ENCODE peak calls at places on chromosomes 3 and 15, in four cellular contexts. M, N, R and F are unnamed samples.

GRCh38 chr3:18586076-18586475 is 160.9 kb upstream of the SATB1 start:
- DNase-seq in N (no peak), R (no peak), M (no peak), F (no peak)

GRCh38 chr3:1147326-1147725 is 54.5 kb downstream of the CNTN6 start:
- DNase-seq in N (no peak), R (no peak), M (no peak), F (no peak)

GRCh38 chr15:25783607-25784131 is 79.5 kb downstream of the ATP10A start:
- DNase-seq in M (no peak), R (no peak), N (peak; percentile 38), F (peak; percentile 49)

GRCh38 chr3:52286777-52287110 is 884 bp upstream of the GLYCTK start:
- DNase-seq in M (no peak), R (no peak), N (no peak), F (no peak)

GRCh38 chr3:10308678-10309077 is 12.2 kb downstream of the SEC13 start:
- DNase-seq in R (no peak), M (no peak), N (no peak), F (no peak)

GRCh38 chr3:142652826-142653292 is 56.7 kb downstream of the PLS1 start:
- DNase-seq in N (no peak), R (no peak), M (no peak), F (peak; percentile 36)

GRCh38 chr3:160544837-160545236 is 20.5 kb downstream of the KPNA4 start:
- DNase-seq in N (no peak), M (no peak), R (no peak), F (no peak)

GRCh38 chr15:64857421-64857820 is 15.7 kb downstream of the PLEKHO2 start:
- DNase-seq in R (no peak), M (no peak), N (peak; percentile 77), F (no peak)

GRCh38 chr3:64593350-64593749 is 94.5 kb downstream of the ADAMTS9 start:
- DNase-seq in R (no peak), N (no peak), M (no peak), F (no peak)

GRCh38 chr15:49151831-49152230 is 3.6 kb downstream of the COPS2 start:
- DNase-seq in N (no peak), R (no peak), M (no peak), F (no peak)

GRCh38 chr15:78140296-78140695 is 8.9 kb upstream of the IDH3A start:
- DNase-seq in M (no peak), R (no peak), N (no peak), F (no peak)

GRCh38 chr15:95327661-95328060 is 1002.8 kb upstream of the NR2F2 start:
- DNase-seq in N (no peak), R (peak; percentile 81), M (no peak), F (no peak)

GRCh38 chr3:134087046-134087974 is 57.6 kb upstream of the SLCO2A1 start:
- DNase-seq in M (no peak), N (peak; percentile 55), R (no peak), F (no peak)

GRCh38 chr3:61381745-61382392 is 130.6 kb upstream of the FHIT start:
- DNase-seq in M (no peak), R (peak; percentile 33), N (peak; percentile 7), F (peak; percentile 17)

GRCh38 chr3:65593780-65594752 is 444.7 kb downstream of the MAGI1 start:
- DNase-seq in M (no peak), N (no peak), R (no peak), F (peak; percentile 20)

GRCh38 chr3:179842061-179842460 is 189.2 kb downstream of the USP13 start:
- DNase-seq in R (no peak), M (no peak), N (peak; percentile 10), F (no peak)

GRCh38 chr3:179837374-179837773 is 184.5 kb downstream of the USP13 start:
- DNase-seq in N (peak; percentile 24), M (no peak), R (peak; percentile 8), F (no peak)

GRCh38 chr3:179840985-179841384 is 188.1 kb downstream of the USP13 start:
- DNase-seq in M (no peak), R (no peak), N (peak; percentile 67), F (no peak)
- TF ChIP-seq FOS in M (no peak), R (no peak), N (no peak), F (no peak)

DNA sequence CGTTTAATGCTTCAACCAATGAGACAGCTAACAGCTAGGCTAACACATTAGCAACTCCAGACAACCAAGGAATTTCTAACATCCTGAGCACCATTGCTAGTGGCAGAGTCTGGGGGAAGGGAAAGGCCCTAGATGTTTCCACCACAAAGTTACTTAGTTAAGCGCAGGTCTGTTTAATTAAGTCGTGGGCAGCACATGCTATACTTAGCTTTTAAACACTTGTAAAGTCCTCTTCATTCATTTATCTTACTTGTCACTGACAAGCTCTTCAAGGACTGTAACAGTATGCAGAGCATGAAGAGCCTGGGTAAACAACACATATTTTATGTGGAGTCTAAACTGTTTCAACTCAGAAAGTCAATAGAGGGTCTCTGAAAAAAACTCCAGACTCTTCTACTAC is 221.1 kb upstream of the WNT5A start:
- DNase-seq in N (no peak), M (no peak), R (no peak), F (no peak)
- TF ChIP-seq FOS in N (no peak), M (no peak), R (no peak), F (no peak)

GRCh38 chr3:108767258-108767657 is 10.0 kb upstream of the RETNLB start:
- DNase-seq in R (no peak), M (no peak), N (no peak), F (no peak)
- TF ChIP-seq FOS in R (no peak), M (no peak), N (no peak), F (no peak)

GRCh38 chr15:39746176-39746575 is 36.5 kb downstream of the FSIP1 start:
- DNase-seq in N (peak; percentile 23), M (no peak), R (no peak), F (no peak)

GRCh38 chr15:39746714-39747276 is 35.8 kb downstream of the FSIP1 start:
- DNase-seq in M (no peak), R (no peak), N (no peak), F (no peak)

GRCh38 chr15:39745415-39745814 is 37.2 kb downstream of the FSIP1 start:
- DNase-seq in N (no peak), R (no peak), M (no peak), F (no peak)

GRCh38 chr15:39747326-39747725 is 35.3 kb downstream of the FSIP1 start:
- DNase-seq in M (no peak), R (peak; percentile 71), N (peak; percentile 84), F (no peak)

DNA sequence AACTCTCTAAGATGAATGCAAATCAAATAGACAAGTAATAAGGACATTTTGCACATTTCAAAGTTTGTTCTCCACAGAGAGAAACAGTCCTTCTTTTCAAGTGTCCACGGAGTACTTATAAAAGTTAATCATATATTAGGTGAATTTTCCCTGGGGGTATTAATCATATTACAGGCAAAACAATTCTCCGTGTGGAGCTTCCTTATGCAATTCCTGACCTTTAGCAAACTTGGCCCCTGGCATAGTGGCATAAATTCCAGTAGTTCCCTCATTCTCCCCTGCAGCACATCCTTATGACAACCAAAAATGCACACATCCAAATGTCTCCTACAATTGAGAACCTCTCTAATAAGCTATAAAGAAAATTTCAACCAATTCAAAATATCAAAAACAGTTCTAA is 34.4 kb downstream of the FSIP1 start:
- DNase-seq in M (no peak), R (no peak), N (no peak), F (no peak)
- TF ChIP-seq FOS in M (no peak), R (no peak), N (no peak), F (no peak)

DNA sequence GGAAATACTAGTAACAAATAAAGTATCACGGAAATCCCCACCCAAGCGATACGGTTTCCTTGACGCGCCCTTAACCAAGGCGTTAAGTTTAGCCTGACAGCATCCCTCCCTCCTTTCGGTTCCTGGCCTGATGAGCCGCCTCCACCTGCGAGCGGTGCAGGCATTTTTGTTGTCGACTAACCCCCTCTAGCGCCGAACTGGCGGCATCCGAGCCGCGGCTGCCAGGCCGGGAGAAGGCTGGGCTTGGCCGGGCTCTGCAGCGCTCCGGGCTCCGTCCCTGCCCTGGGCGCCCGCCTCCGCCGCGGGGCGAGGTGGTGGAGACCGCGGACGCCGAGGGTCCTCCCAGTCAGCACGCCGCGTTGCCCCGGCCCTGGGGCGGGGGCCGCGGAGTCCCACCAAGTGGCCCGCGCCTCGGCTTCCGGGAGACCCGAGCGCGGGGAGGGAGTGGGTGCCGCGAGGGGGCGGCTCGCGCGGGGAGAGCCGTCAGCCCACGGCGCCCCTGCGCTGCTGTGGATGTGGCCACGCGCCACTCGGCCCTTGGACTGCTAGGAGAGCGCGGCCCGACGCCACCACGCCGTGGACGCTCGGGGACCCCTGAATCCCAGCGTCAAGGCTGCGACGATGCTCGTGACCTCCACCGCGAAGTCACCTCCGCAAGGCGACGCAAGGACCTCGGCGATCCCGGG is 1.1 kb upstream of the EPHA6 start:
- DNase-seq in N (peak; percentile 30), M (peak; percentile 13), R (peak; percentile 59), F (peak; percentile 0)
- TF ChIP-seq FOS in N (no peak), M (no peak), R (no peak), F (no peak)

GRCh38 chr15:67093146-67093874 is 27.9 kb downstream of the SMAD3 start:
- DNase-seq in N (no peak), R (no peak), M (peak; percentile 46), F (no peak)
- TF ChIP-seq FOS in N (no peak), R (no peak), M (no peak), F (no peak)

DNA sequence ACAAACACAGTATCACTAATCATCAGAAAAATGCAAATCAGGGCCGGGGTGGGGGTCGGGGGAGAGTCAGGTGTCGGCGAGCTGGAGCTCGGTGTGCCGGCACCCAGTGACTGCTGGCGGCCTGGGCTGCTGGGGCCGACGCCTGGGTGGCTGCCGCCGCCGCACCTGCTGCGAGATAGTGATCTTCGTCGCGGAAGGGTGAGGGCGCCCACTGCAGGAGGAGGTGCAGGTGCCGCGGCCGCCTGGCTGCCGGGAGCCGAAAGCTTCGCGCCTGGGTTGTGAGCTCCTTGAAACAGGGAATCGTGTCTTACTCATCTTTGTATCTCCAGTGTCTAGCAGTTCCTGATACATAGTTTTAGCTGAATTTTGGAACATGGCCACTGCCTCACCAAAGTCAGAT is 64.0 kb upstream of the CPOX start:
- DNase-seq in M (no peak), R (no peak), N (no peak), F (peak; percentile 3)
- TF ChIP-seq FOS in M (no peak), R (no peak), N (no peak), F (no peak)

GRCh38 chr3:197373096-197373495 is 74.7 kb upstream of the DLG1 start:
- DNase-seq in N (no peak), M (no peak), R (no peak), F (no peak)
- TF ChIP-seq FOS in N (no peak), M (no peak), R (no peak), F (no peak)

GRCh38 chr3:50257990-50258389 is 11.0 kb upstream of the SEMA3B start:
- DNase-seq in R (no peak), N (no peak), M (no peak), F (no peak)
- TF ChIP-seq FOS in R (no peak), N (no peak), M (no peak), F (no peak)